ENCODE peak calls at places on chromosome 18, in six cellular contexts. S, D, C, V, R and F are unnamed samples.

GRCh38 chr18:424071-424868 is 76.2 kb downstream of the COLEC12 start:
- DNase-seq in C (peak), S (no peak), V (no peak), R (no peak), D (no peak), F (no peak)

GRCh38 chr18:26440644-26441043 is 107.7 kb downstream of the KCTD1 start:
- DNase-seq in R (no peak), S (no peak), D (no peak), V (no peak), C (no peak), F (no peak)

GRCh38 chr18:12326711-12327460 is 18.8 kb downstream of the TUBB6 start:
- DNase-seq in D (no peak), S (no peak), V (no peak), R (peak), C (no peak), F (no peak)

GRCh38 chr18:42048150-42048549 is 93.1 kb downstream of the PIK3C3 start:
- DNase-seq in C (peak), V (no peak), R (peak), D (no peak), S (no peak), F (peak)

GRCh38 chr18:77092104-77093066 is 40.2 kb downstream of the MBP start:
- DNase-seq in R (no peak), D (no peak), S (no peak), C (no peak), V (no peak), F (no peak)

GRCh38 chr18:3261393-3262233 is at the start of gene MYL12B:
- DNase-seq in C (no peak), R (peak), D (peak), V (peak), S (peak), F (peak)

GRCh38 chr18:76487076-76487475 is 8.0 kb downstream of the ZNF516 start:
- DNase-seq in V (no peak), S (no peak), R (peak), C (no peak), D (no peak), F (no peak)

GRCh38 chr18:48902023-48902855 is 48.5 kb downstream of the SMAD7 start:
- DNase-seq in V (peak), R (peak), D (no peak), S (no peak), C (peak), F (peak)

GRCh38 chr18:56314396-56314795 is 324.0 kb downstream of the TXNL1 start:
- DNase-seq in R (peak), S (no peak), V (no peak), C (no peak), D (no peak), F (no peak)